ENCODE peak calls at places on chromosomes 2 and 18, in eight cellular contexts. G is neural crest cell, M is fibroblast of villous mesenchyme, O is kidney, K is glutamatergic neuron, J is H9, A is lower lobe of right lung, X is cardiac fibroblast. B is an unnamed sample.

GRCh38 chr2:15472133-15472532 is 89.0 kb downstream of the NBAS start:
- DNase-seq in G (no peak), M (no peak), O (no peak), K (no peak), J (no peak), A (no peak), X (no peak), B (no peak)

GRCh38 chr2:54239427-54239826 is 16.6 kb downstream of the TSPYL6 start:
- DNase-seq in G (no peak), M (peak; percentile 29), O (no peak), K (no peak), J (no peak), A (no peak), X (peak; percentile 90), B (no peak)

GRCh38 chr2:85145116-85145820 is 12.1 kb downstream of the TCF7L1 start:
- DNase-seq in G (no peak), M (no peak), O (no peak), K (no peak), J (no peak), A (no peak), X (no peak), B (no peak)

GRCh38 chr2:61536086-61536722 is 2.0 kb downstream of the XPO1 start:
- DNase-seq in G (no peak), M (peak; percentile 52), O (no peak), K (peak; percentile 76), J (no peak), A (no peak), X (peak; percentile 31), B (no peak)

GRCh38 chr2:32833709-32834108 is 113.0 kb upstream of the LTBP1 start:
- DNase-seq in G (no peak), M (no peak), O (no peak), K (no peak), J (no peak), A (no peak), X (no peak), B (no peak)

GRCh38 chr18:58051765-58052460 is 7.9 kb downstream of the NEDD4L start:
- DNase-seq in G (no peak), M (no peak), O (no peak), K (no peak), J (no peak), A (no peak), X (peak; percentile 41), B (peak; percentile 45)

GRCh38 chr2:20596193-20596972 is 54.5 kb downstream of the HS1BP3 start:
- DNase-seq in G (no peak), M (peak; percentile 42), O (no peak), K (peak; percentile 3), J (no peak), A (no peak), X (no peak), B (no peak)

GRCh38 chr2:79370976-79371550 is 141.8 kb upstream of the CTNNA2 start:
- DNase-seq in G (no peak), M (no peak), O (no peak), K (peak; percentile 33), J (no peak), A (no peak), X (no peak), B (no peak)

GRCh38 chr2:227701556-227701955 is 16.3 kb downstream of the SLC19A3 start:
- DNase-seq in G (no peak), M (no peak), O (no peak), K (no peak), J (no peak), A (no peak), X (no peak), B (no peak)

GRCh38 chr2:217900010-217900779 is 102.6 kb downstream of the TNS1 start:
- DNase-seq in G (no peak), M (no peak), O (no peak), K (no peak), J (no peak), A (peak; percentile 74), X (no peak), B (no peak)

GRCh38 chr18:31303771-31304170 is 14.2 kb upstream of the DSG1 start:
- DNase-seq in G (no peak), M (no peak), O (no peak), K (no peak), J (no peak), A (no peak), X (no peak), B (no peak)

GRCh38 chr2:19835818-19836281 is 65.9 kb downstream of the TTC32 start:
- DNase-seq in G (no peak), M (no peak), O (no peak), K (no peak), J (no peak), A (no peak), X (no peak), B (no peak)

GRCh38 chr2:48247171-48247570 is 282.8 kb upstream of the STON1 start:
- DNase-seq in G (no peak), M (no peak), O (no peak), K (no peak), J (no peak), A (no peak), X (peak; percentile 15), B (no peak)

GRCh38 chr2:131152065-131152464 is 46.9 kb downstream of the PLEKHB2 start:
- DNase-seq in G (no peak), M (no peak), O (peak; percentile 70), K (no peak), J (peak; percentile 52), A (no peak), X (no peak), B (no peak)

GRCh38 chr18:11852048-11852341 is 782 bp downstream of the CHMP1B start:
- DNase-seq in G (no peak), M (no peak), O (no peak), K (peak; percentile 58), J (no peak), A (no peak), X (no peak), B (no peak)

GRCh38 chr2:50746526-50746925 is 285.4 kb downstream of the NRXN1 start:
- DNase-seq in G (peak; percentile 36), M (no peak), O (no peak), K (peak; percentile 60), J (peak; percentile 44), A (no peak), X (peak; percentile 34), B (no peak)

GRCh38 chr2:191311627-191312026 is 66.4 kb downstream of the MYO1B start:
- DNase-seq in G (no peak), M (peak; percentile 69), O (no peak), K (no peak), J (no peak), A (no peak), X (peak; percentile 90), B (no peak)

GRCh38 chr2:218367415-218368149 is 10.9 kb downstream of the CATIP start:
- DNase-seq in G (peak; percentile 58), M (peak; percentile 91), O (peak; percentile 97), K (peak; percentile 78), J (peak; percentile 86), A (peak; percentile 97), X (peak; percentile 59), B (peak; percentile 98)

GRCh38 chr2:222946700-222947278 is 86.0 kb downstream of the ACSL3 start:
- DNase-seq in G (no peak), M (peak; percentile 11), O (no peak), K (no peak), J (no peak), A (no peak), X (peak; percentile 31), B (no peak)

GRCh38 chr2:200421270-200421669 is 88.6 kb downstream of the KCTD18 start:
- DNase-seq in G (no peak), M (no peak), O (no peak), K (no peak), J (no peak), A (no peak), X (no peak), B (no peak)

GRCh38 chr18:44897445-44898215 is 216.9 kb downstream of the SETBP1 start:
- DNase-seq in G (no peak), M (no peak), O (no peak), K (no peak), J (no peak), A (no peak), X (no peak), B (no peak)

GRCh38 chr2:20456049-20456665 is 9.3 kb downstream of the RHOB start:
- DNase-seq in G (no peak), M (peak; percentile 88), O (no peak), K (no peak), J (no peak), A (no peak), X (no peak), B (no peak)

GRCh38 chr2:209763106-209763505 is 8.5 kb upstream of the UNC80 start:
- DNase-seq in G (no peak), M (no peak), O (no peak), K (no peak), J (no peak), A (no peak), X (no peak), B (no peak)

GRCh38 chr2:42138163-42139016 is 30.8 kb upstream of the EML4 start:
- DNase-seq in G (no peak), M (peak; percentile 96), O (no peak), K (no peak), J (no peak), A (no peak), X (peak; percentile 96), B (no peak)

GRCh38 chr2:150211164-150211631 is 276.3 kb downstream of the RND3 start:
- DNase-seq in G (no peak), M (peak; percentile 85), O (no peak), K (no peak), J (no peak), A (no peak), X (peak; percentile 71), B (no peak)
- TF ChIP-seq CTCF in G (no peak), M (no peak), O (no peak), K (no peak), J (no peak), A (no peak), X (no peak), B (no peak)

GRCh38 chr2:96414161-96414713 is 78.7 kb downstream of the NCAPH start:
- DNase-seq in G (no peak), M (no peak), O (no peak), K (no peak), J (no peak), A (no peak), X (no peak), B (no peak)
- TF ChIP-seq CTCF in G (no peak), M (no peak), O (no peak), K (no peak), J (no peak), A (no peak), X (no peak), B (no peak)

GRCh38 chr18:66210875-66211274 is 393.0 kb downstream of the CDH19 start:
- DNase-seq in G (no peak), M (no peak), O (no peak), K (no peak), J (no peak), A (no peak), X (peak; percentile 5), B (no peak)

GRCh38 chr18:66211693-66212195 is 392.1 kb downstream of the CDH19 start:
- DNase-seq in G (no peak), M (no peak), O (no peak), K (no peak), J (no peak), A (no peak), X (no peak), B (no peak)
- TF ChIP-seq CTCF in G (no peak), M (no peak), O (no peak), K (no peak), J (no peak), A (no peak), X (no peak), B (no peak)

DNA sequence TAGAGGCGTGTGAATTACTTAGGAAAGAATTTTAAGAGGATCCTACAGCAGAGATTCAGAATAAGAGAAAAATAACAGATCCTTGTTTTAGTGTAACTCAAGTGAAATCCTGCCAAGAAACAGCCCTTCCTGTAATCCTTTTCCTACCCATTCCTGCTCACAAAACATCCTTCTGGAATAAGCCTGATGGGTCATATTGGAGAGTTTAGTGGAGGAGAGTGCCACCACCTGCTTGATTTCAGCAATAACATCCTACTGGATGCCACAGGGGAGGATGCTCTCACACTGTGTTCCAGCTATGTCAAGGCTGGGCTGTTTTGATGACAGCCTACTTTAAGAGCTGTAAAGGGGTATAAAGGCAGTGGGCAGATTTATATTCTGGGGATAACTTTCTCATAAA is 54.8 kb upstream of the CCDC178 start:
- DNase-seq in G (peak; percentile 27), M (peak; percentile 36), O (no peak), K (peak; percentile 28), J (peak; percentile 66), A (no peak), X (peak; percentile 52), B (no peak)
- TF ChIP-seq CTCF in G (peak; percentile 69), M (peak; percentile 48), O (peak; percentile 66), K (peak; percentile 35), J (peak; percentile 80), A (no peak), X (peak; percentile 40), B (peak; percentile 32)